ENCODE peak calls at places on chromosomes 5 and 9, in six cellular contexts. T, X, Q, P, I and Z are unnamed samples. For H3K9me3, the result is how much of the 10 kb centered on the place peaks cover.

GRCh38 chr5:1270933-1271914 is 23.6 kb downstream of the TERT start:
- DNase-seq in T (no peak), X (no peak), Q (no peak), P (no peak), I (no peak), Z (no peak)

GRCh38 chr5:143153332-143154119 is 250.0 kb downstream of the NR3C1 start:
- DNase-seq in T (peak), X (peak), Q (peak), P (peak), I (peak), Z (peak)

GRCh38 chr5:79850316-79850822 is 140.7 kb downstream of the MTX3 start:
- DNase-seq in T (no peak), X (no peak), Q (peak), P (peak), I (peak), Z (no peak)

GRCh38 chr9:123364241-123364824 is 8.3 kb downstream of the CRB2 start:
- DNase-seq in T (peak), X (no peak), Q (peak), P (no peak), I (no peak), Z (no peak)

GRCh38 chr5:18745988-18746615 is 1111.8 kb downstream of the TAF11L14 start:
- DNase-seq in T (peak), X (no peak), Q (no peak), P (no peak), I (no peak), Z (no peak)

GRCh38 chr5:127003798-127004495 is 26.4 kb downstream of the MARCHF3 start:
- DNase-seq in T (no peak), X (no peak), Q (no peak), P (no peak), I (no peak), Z (no peak)

GRCh38 chr5:6766558-6767191 is 53.4 kb downstream of the TENT4A start:
- DNase-seq in T (peak), X (peak), Q (peak), P (peak), I (peak), Z (peak)

GRCh38 chr5:56638768-56639238 is 176.5 kb upstream of the MAP3K1 start:
- DNase-seq in T (no peak), X (no peak), Q (no peak), P (no peak), I (no peak), Z (no peak)

GRCh38 chr5:131384616-131385214 is 120.9 kb downstream of the CDC42SE2 start:
- DNase-seq in T (no peak), X (no peak), Q (no peak), P (no peak), I (no peak), Z (no peak)

GRCh38 chr5:71705416-71705815 is 13.7 kb upstream of the CARTPT start:
- DNase-seq in T (no peak), X (no peak), Q (no peak), P (no peak), I (no peak), Z (no peak)

GRCh38 chr5:32852535-32852934 is 141.4 kb downstream of the NPR3 start:
- DNase-seq in T (no peak), X (peak), Q (no peak), P (peak), I (no peak), Z (peak)

GRCh38 chr9:108469654-108470053 is 386.1 kb downstream of the ACTL7B start:
- DNase-seq in T (no peak), X (no peak), Q (no peak), P (no peak), I (no peak), Z (no peak)

GRCh38 chr9:2142212-2142611 is 127.1 kb downstream of the SMARCA2 start:
- DNase-seq in T (no peak), X (no peak), Q (no peak), P (no peak), I (no peak), Z (no peak)

GRCh38 chr5:178624626-178625546 is 2.0 kb downstream of the CLK4 start:
- DNase-seq in T (no peak), X (no peak), Q (no peak), P (no peak), I (no peak), Z (peak)

GRCh38 chr5:150576449-150576949 is 64.0 kb upstream of the SYNPO start:
- DNase-seq in T (peak), X (no peak), Q (no peak), P (no peak), I (peak), Z (no peak)
- H3K9me3 ChIP-seq in T (under half), X (under half), Q (under half), P (under half), I (under half), Z (under half)

GRCh38 chr9:21683484-21684175 is 118.8 kb upstream of the MTAP start:
- DNase-seq in T (no peak), X (no peak), Q (no peak), P (no peak), I (no peak), Z (no peak)
- TF ChIP-seq POLR2A in T (no peak), X (no peak), Q (no peak), P (no peak), I (no peak), Z (no peak)

DNA sequence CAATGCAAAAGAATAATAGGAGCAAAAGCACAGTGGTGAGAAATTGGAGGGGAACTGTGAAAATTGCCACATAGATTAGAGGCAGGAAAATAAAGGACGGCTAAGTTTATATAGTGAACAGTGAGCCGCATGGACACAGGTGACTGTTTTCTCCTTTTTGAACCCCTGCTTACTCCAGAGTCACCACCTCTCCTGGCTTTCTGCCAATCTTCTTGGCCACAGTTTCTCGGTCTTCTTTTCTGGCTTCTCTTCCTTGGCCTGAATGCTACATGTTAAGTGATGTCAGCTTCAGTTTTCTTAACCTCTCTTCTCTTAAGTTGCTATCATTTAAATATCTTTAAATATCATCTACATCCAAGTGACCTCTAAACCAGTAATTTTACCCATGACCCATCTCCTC is 47.3 kb upstream of the CDKN2B start:
- DNase-seq in T (no peak), X (no peak), Q (no peak), P (no peak), I (no peak), Z (no peak)
- H3K9me3 ChIP-seq in T (under half), X (under half), Q (under half), P (under half), I (under half), Z (under half)

GRCh38 chr9:76472925-76473324 is 13.9 kb downstream of the GCNT1 start:
- DNase-seq in T (no peak), X (no peak), Q (no peak), P (no peak), I (no peak), Z (no peak)
- TF ChIP-seq POLR2A in T (no peak), X (no peak), Q (no peak), P (no peak), I (no peak), Z (no peak)

DNA sequence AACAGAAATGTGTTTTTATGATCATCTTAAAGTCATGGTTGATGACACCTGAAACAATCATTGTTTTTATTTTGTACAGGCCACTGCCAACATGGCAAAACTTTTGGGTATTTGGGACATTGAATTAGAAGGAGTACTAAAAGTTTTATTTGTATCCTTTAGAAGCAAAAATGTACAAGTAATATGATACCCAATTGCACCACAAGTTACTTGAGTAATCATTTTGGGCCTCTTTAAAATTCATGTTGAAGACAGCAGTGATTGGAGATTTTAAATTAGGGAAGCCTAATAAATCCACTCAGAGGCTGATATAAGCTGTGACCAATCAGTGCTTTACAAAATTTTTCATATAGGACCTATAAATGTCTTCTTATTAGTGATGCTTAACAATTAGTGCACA is 212.9 kb downstream of the MARCHF11 start:
- DNase-seq in T (no peak), X (no peak), Q (no peak), P (no peak), I (no peak), Z (no peak)
- H3K9me3 ChIP-seq in T (under half), X (under half), Q (under half), P (under half), I (under half), Z (under half)

GRCh38 chr9:136519263-136520052 is 26.4 kb downstream of the NOTCH1 start:
- DNase-seq in T (no peak), X (no peak), Q (no peak), P (no peak), I (no peak), Z (no peak)
- TF ChIP-seq POLR2A in T (no peak), X (no peak), Q (no peak), P (no peak), I (no peak), Z (no peak)

GRCh38 chr9:98465799-98466198 is 210.3 kb upstream of the TBC1D2 start:
- DNase-seq in T (no peak), X (no peak), Q (no peak), P (no peak), I (no peak), Z (no peak)
- H3K9me3 ChIP-seq in T (under half), X (under half), Q (under half), P (under half), I (under half), Z (under half)